ENCODE peak calls at places on chromosome 2, in four cellular contexts. One of them, this sample, is unnamed. For H3K9me3, the result is how much of the 10 kb centered on the place peaks cover.

GRCh38 chr2:138777996-138778395 is 2.2 kb downstream of the NXPH2 start:
- DNase-seq in ovary: no peak
- DNase-seq in spleen: no peak
- DNase-seq in heart left ventricle: no peak
- DNase-seq in this sample: no peak

GRCh38 chr2:10048501-10049171 is 5.3 kb downstream of the KLF11 start:
- DNase-seq in spleen: peak
- DNase-seq in ovary: no peak
- DNase-seq in heart left ventricle: no peak
- DNase-seq in this sample: no peak

GRCh38 chr2:240964221-240964853 is 34.1 kb upstream of the SNED1 start:
- DNase-seq in ovary: peak
- DNase-seq in spleen: peak
- DNase-seq in heart left ventricle: no peak
- DNase-seq in this sample: no peak

GRCh38 chr2:80169811-80170594 is 134.5 kb downstream of the LRRTM1 start:
- DNase-seq in spleen: no peak
- DNase-seq in ovary: no peak
- DNase-seq in heart left ventricle: no peak
- DNase-seq in this sample: no peak

GRCh38 chr2:61005736-61006135 is 11.8 kb upstream of the PEX13 start:
- DNase-seq in heart left ventricle: no peak
- DNase-seq in ovary: no peak
- DNase-seq in spleen: no peak
- DNase-seq in this sample: no peak

GRCh38 chr2:235566931-235567495 is 73.2 kb downstream of the AGAP1 start:
- DNase-seq in spleen: no peak
- DNase-seq in ovary: no peak
- DNase-seq in heart left ventricle: no peak
- DNase-seq in this sample: no peak

GRCh38 chr2:237434916-237435315 is 21.0 kb upstream of the COL6A3 start:
- DNase-seq in heart left ventricle: no peak
- DNase-seq in spleen: peak
- DNase-seq in ovary: no peak
- DNase-seq in this sample: no peak

GRCh38 chr2:148020036-148020357 is 540 bp downstream of the ORC4 start:
- DNase-seq in ovary: no peak
- DNase-seq in heart left ventricle: no peak
- DNase-seq in spleen: no peak
- DNase-seq in this sample: no peak

GRCh38 chr2:137969418-137969765 is 5.1 kb downstream of the HNMT start:
- DNase-seq in spleen: no peak
- DNase-seq in ovary: no peak
- DNase-seq in heart left ventricle: peak
- DNase-seq in this sample: no peak

GRCh38 chr2:182447843-182448242 is 21.0 kb upstream of the PDE1A start:
- DNase-seq in ovary: no peak
- DNase-seq in spleen: no peak
- DNase-seq in heart left ventricle: no peak
- DNase-seq in this sample: no peak

GRCh38 chr2:216694201-216694825 is 1.0 kb downstream of the IGFBP5 start:
- DNase-seq in heart left ventricle: peak
- DNase-seq in spleen: no peak
- DNase-seq in ovary: peak
- DNase-seq in this sample: peak

GRCh38 chr2:38264649-38265322 is 112.3 kb downstream of the ATL2 start:
- DNase-seq in heart left ventricle: no peak
- DNase-seq in spleen: no peak
- DNase-seq in ovary: no peak
- DNase-seq in this sample: no peak

GRCh38 chr2:128782411-128783192 is 463.9 kb upstream of the HS6ST1 start:
- DNase-seq in ovary: no peak
- DNase-seq in heart left ventricle: no peak
- DNase-seq in spleen: peak
- DNase-seq in this sample: peak

GRCh38 chr2:207408086-207408794 is 121.5 kb upstream of the CREB1 start:
- DNase-seq in ovary: no peak
- DNase-seq in spleen: no peak
- DNase-seq in heart left ventricle: no peak
- DNase-seq in this sample: no peak

GRCh38 chr2:186588421-186588820 is 1.4 kb upstream of the ITGAV start:
- DNase-seq in ovary: no peak
- DNase-seq in heart left ventricle: no peak
- DNase-seq in spleen: no peak
- DNase-seq in this sample: no peak

GRCh38 chr2:242031481-242032019 is 162.0 kb downstream of the RTP5 start:
- DNase-seq in heart left ventricle: no peak
- DNase-seq in spleen: peak
- DNase-seq in ovary: no peak
- DNase-seq in this sample: peak
- H3K27ac ChIP-seq in heart left ventricle: no peak
- H3K27ac ChIP-seq in spleen: no peak
- H3K27ac ChIP-seq in ovary: no peak
- H3K27ac ChIP-seq in this sample: no peak

GRCh38 chr2:201322772-201323171 is 34.4 kb downstream of the FLACC1 start:
- DNase-seq in heart left ventricle: no peak
- DNase-seq in ovary: no peak
- DNase-seq in spleen: no peak
- DNase-seq in this sample: no peak
- H3K9me3 ChIP-seq in heart left ventricle: under half
- H3K9me3 ChIP-seq in ovary: under half
- H3K9me3 ChIP-seq in spleen: half or more
- H3K9me3 ChIP-seq in this sample: under half

GRCh38 chr2:177246000-177246399 is 18.5 kb downstream of the NFE2L2 start:
- DNase-seq in spleen: no peak
- DNase-seq in ovary: no peak
- DNase-seq in heart left ventricle: no peak
- DNase-seq in this sample: no peak

GRCh38 chr2:177243073-177243472 is 21.5 kb downstream of the NFE2L2 start:
- DNase-seq in spleen: no peak
- DNase-seq in ovary: no peak
- DNase-seq in heart left ventricle: no peak
- DNase-seq in this sample: peak

GRCh38 chr2:177243476-177243875 is 21.1 kb downstream of the NFE2L2 start:
- DNase-seq in heart left ventricle: no peak
- DNase-seq in ovary: no peak
- DNase-seq in spleen: no peak
- DNase-seq in this sample: no peak

GRCh38 chr2:177245010-177245422 is 19.5 kb downstream of the NFE2L2 start:
- DNase-seq in heart left ventricle: no peak
- DNase-seq in spleen: no peak
- DNase-seq in ovary: no peak
- DNase-seq in this sample: no peak

DNA sequence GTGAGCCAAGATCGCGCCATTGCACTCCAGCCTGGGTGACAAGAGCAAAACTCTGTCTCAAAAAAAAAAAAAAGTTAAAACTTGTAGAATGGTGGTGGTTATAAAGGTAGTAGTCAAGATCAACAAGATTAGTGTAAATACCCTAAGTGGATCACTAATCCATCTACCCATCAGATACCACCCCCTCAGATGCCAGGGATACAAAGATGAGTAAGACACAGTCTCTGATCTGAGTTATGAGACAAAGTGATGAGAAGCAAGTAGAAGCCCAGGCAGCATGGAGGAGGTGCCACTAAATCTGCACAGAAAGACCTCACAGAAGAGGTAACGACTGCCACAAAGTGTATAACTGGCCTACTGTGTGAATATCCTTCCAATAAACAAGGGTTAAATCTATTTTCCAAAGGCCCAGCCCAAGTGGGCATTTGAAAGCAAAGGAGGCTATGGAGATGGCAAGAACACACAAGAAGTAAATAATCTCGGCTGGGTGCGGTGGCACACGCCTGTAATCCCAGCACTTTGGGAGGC is 20.2 kb downstream of the NFE2L2 start:
- DNase-seq in heart left ventricle: no peak
- DNase-seq in spleen: no peak
- DNase-seq in ovary: no peak
- DNase-seq in this sample: no peak
- TF ChIP-seq POLR2A in heart left ventricle: no peak
- TF ChIP-seq POLR2A in spleen: no peak
- TF ChIP-seq POLR2A in ovary: no peak
- TF ChIP-seq POLR2A in this sample: no peak

DNA sequence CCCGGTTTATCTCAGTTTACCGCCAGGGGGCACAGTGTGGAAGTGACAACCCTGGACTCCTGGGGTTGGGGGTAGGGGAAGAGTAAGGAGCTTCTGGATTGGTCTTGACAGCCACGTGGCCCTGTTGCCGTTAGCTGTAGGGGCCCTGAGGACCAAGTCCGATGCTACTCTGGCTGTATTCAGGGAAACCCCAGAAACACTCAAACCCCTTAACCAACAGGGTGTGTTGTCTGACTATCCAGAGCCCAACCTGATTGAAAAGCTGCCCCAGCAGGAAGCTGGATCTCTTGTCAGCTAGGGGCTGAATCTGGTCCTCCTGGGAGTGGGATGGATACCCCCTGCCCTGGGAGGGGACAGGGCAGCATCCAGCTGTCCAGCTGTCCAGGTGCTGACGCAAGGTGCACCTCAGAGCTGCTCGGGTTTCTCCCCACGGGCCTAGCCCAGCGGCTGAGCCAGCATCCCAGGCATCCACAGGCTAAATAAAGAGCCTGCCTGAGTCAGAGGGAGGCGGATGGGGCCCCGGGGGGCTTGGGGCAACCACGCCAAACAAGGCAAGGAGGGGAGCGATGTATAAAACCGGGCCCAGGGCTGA is 3.1 kb upstream of the GMPPA start:
- DNase-seq in heart left ventricle: peak
- DNase-seq in spleen: no peak
- DNase-seq in ovary: peak
- DNase-seq in this sample: peak
- H3K27ac ChIP-seq in heart left ventricle: no peak
- H3K27ac ChIP-seq in spleen: no peak
- H3K27ac ChIP-seq in ovary: no peak
- H3K27ac ChIP-seq in this sample: peak

DNA sequence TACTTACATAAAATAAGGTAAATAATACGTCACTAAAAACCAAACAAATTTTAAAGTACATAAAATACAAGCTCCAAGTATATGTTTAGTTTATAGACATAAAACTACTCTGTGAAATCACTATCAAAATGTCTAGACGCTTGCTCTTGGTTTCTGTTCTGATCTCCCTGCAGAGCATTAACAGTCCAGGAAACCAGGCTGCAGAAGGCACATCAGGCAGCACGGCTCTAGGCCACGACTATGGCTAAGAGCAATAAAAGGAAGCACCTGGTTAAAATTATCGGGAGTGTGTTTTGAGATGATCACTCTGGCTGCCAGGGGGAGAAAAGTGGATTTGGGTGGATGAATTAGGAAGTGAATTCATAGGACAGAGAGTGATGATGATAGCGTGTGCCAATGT is 196.0 kb upstream of the SPHKAP start:
- DNase-seq in spleen: no peak
- DNase-seq in heart left ventricle: no peak
- DNase-seq in ovary: no peak
- DNase-seq in this sample: no peak
- H3K9me3 ChIP-seq in spleen: under half
- H3K9me3 ChIP-seq in heart left ventricle: under half
- H3K9me3 ChIP-seq in ovary: under half
- H3K9me3 ChIP-seq in this sample: under half

DNA sequence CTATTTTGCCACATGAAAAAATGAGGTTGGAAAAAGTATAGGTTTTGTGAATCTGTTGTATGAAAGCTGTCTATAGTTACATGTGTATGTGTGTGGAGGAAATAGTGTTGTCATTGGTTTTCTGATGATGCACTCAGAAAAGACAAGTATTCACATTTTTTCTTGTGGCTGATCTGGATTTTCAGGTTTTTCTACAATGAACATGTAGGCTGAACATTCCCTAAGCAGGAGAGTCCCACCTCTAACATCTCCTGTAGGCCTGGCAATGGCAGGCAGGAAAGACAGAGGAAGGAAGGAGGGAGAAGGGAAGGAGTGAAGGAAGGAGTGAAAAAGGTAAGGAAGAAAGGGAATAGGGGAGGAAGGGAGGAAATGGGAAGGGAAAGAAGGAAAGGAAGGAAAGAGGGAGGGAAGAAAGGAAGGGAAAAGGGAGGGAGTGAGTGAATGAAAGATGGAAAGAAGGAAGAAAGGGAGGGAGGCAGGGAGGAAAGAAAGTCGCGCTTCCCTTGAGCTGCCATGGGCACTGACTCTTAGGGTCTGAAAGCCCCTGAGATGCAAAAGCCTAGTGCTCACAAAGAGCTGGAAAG is 495 bp upstream of the IL36RN start:
- DNase-seq in heart left ventricle: no peak
- DNase-seq in ovary: no peak
- DNase-seq in spleen: no peak
- DNase-seq in this sample: no peak
- TF ChIP-seq POLR2A in heart left ventricle: no peak
- TF ChIP-seq POLR2A in ovary: no peak
- TF ChIP-seq POLR2A in spleen: no peak
- TF ChIP-seq POLR2A in this sample: no peak